ENCODE peak calls at places on chromosomes 5 and 9, in six cellular contexts. U, D, Z, V, K and X are unnamed samples.

GRCh38 chr9:82893549-82893948 is 169.4 kb downstream of the RASEF start:
- DNase-seq in U (no peak), D (no peak), Z (no peak), V (no peak), K (no peak), X (no peak)

GRCh38 chr9:136827794-136828473 is 14.3 kb upstream of the AJM1 start:
- DNase-seq in U (no peak), D (no peak), Z (no peak), V (no peak), K (no peak), X (no peak)

GRCh38 chr5:79076819-79077218 is 7.3 kb downstream of the BHMT2 start:
- DNase-seq in U (no peak), D (peak), Z (no peak), V (no peak), K (no peak), X (no peak)

GRCh38 chr5:82347213-82347947 is 69.2 kb upstream of the RPS23 start:
- DNase-seq in U (no peak), D (no peak), Z (no peak), V (no peak), K (no peak), X (no peak)

GRCh38 chr5:35852084-35852734 is 4.5 kb upstream of the IL7R start:
- DNase-seq in U (no peak), D (no peak), Z (no peak), V (no peak), K (no peak), X (no peak)

GRCh38 chr9:95003694-95004451 is 277.4 kb downstream of the AOPEP start:
- DNase-seq in U (peak), D (peak), Z (peak), V (peak), K (no peak), X (peak)

GRCh38 chr9:124468061-124468740 is 17.9 kb downstream of the ADGRD2 start:
- DNase-seq in U (no peak), D (no peak), Z (no peak), V (no peak), K (no peak), X (no peak)

GRCh38 chr9:95876595-95876994 is 1.1 kb downstream of the ERCC6L2 start:
- DNase-seq in U (no peak), D (no peak), Z (no peak), V (peak), K (no peak), X (no peak)

GRCh38 chr9:108022246-108022935 is 532.8 kb upstream of the KLF4 start:
- DNase-seq in U (no peak), D (peak), Z (no peak), V (no peak), K (no peak), X (no peak)

GRCh38 chr5:43416988-43417394 is 4.8 kb upstream of the CCL28 start:
- DNase-seq in U (no peak), D (no peak), Z (no peak), V (no peak), K (no peak), X (no peak)

GRCh38 chr9:124481115-124481514 is 26.1 kb downstream of the NR5A1 start:
- DNase-seq in U (no peak), D (no peak), Z (no peak), V (no peak), K (no peak), X (no peak)

GRCh38 chr5:56195016-56195415 is 38.1 kb downstream of the ANKRD55 start:
- DNase-seq in U (no peak), D (no peak), Z (no peak), V (no peak), K (no peak), X (no peak)

GRCh38 chr5:134177197-134178171 is 734 bp upstream of the SKP1 start:
- DNase-seq in U (peak), D (peak), Z (peak), V (peak), K (no peak), X (peak)

GRCh38 chr9:134624827-134625181 is 16.8 kb upstream of the COL5A1 start:
- DNase-seq in U (no peak), D (no peak), Z (no peak), V (no peak), K (no peak), X (no peak)

GRCh38 chr5:38104497-38105230 is 153.7 kb upstream of the EGFLAM start:
- DNase-seq in U (no peak), D (no peak), Z (no peak), V (no peak), K (no peak), X (no peak)

GRCh38 chr9:130139251-130139650 is 33.0 kb upstream of the NCS1 start:
- DNase-seq in U (no peak), D (no peak), Z (peak), V (no peak), K (no peak), X (no peak)

GRCh38 chr9:125428060-125428481 is 166.4 kb downstream of the GAPVD1 start:
- DNase-seq in U (no peak), D (no peak), Z (no peak), V (no peak), K (no peak), X (no peak)

GRCh38 chr5:113204525-113205161 is 228.0 kb downstream of the DCP2 start:
- DNase-seq in U (peak), D (peak), Z (no peak), V (no peak), K (no peak), X (no peak)

GRCh38 chr9:123394291-123395235 is 38.6 kb downstream of the CRB2 start:
- DNase-seq in U (no peak), D (no peak), Z (no peak), V (no peak), K (no peak), X (no peak)

GRCh38 chr9:121897140-121897539 is 196.0 kb downstream of the TTLL11 start:
- DNase-seq in U (no peak), D (no peak), Z (no peak), V (no peak), K (no peak), X (no peak)

GRCh38 chr5:1504244-1504595 is 19.5 kb downstream of the LPCAT1 start:
- DNase-seq in U (no peak), D (no peak), Z (no peak), V (no peak), K (no peak), X (no peak)

GRCh38 chr5:78050888-78051287 is 243.6 kb downstream of the AP3B1 start:
- DNase-seq in U (no peak), D (no peak), Z (no peak), V (peak), K (no peak), X (no peak)

GRCh38 chr9:135075234-135076142 is 12.0 kb upstream of the OLFM1 start:
- DNase-seq in U (peak), D (no peak), Z (peak), V (no peak), K (no peak), X (peak)

GRCh38 chr5:7960142-7960541 is 91.2 kb downstream of the MTRR start:
- DNase-seq in U (no peak), D (no peak), Z (no peak), V (no peak), K (no peak), X (no peak)